ENCODE peak calls at places on chromosome 18, in six cellular contexts. C, G, D, E, X and W are unnamed samples.

GRCh38 chr18:54647176-54647575 is 56.1 kb downstream of the DYNAP start:
- DNase-seq in C (no peak), G (peak; percentile 7), D (peak; percentile 61), E (no peak), X (peak; percentile 72), W (peak; percentile 4)

GRCh38 chr18:7945882-7946281 is 378.8 kb downstream of the PTPRM start:
- DNase-seq in C (no peak), G (peak; percentile 96), D (peak; percentile 78), E (no peak), X (no peak), W (peak; percentile 97)

GRCh38 chr18:378039-378438 is 110.2 kb upstream of the THOC1 start:
- DNase-seq in C (no peak), G (no peak), D (no peak), E (peak; percentile 51), X (no peak), W (no peak)

GRCh38 chr18:8998481-8999217 is 103.8 kb upstream of the NDUFV2 start:
- DNase-seq in C (no peak), G (peak; percentile 54), D (no peak), E (no peak), X (no peak), W (peak; percentile 55)

GRCh38 chr18:63140997-63141776 is 178.4 kb downstream of the BCL2 start:
- DNase-seq in C (no peak), G (no peak), D (no peak), E (no peak), X (no peak), W (no peak)

GRCh38 chr18:46174317-46175039 is 70.3 kb downstream of the HAUS1 start:
- DNase-seq in C (peak; percentile 64), G (peak; percentile 78), D (peak; percentile 75), E (peak; percentile 38), X (peak; percentile 65), W (peak; percentile 30)

GRCh38 chr18:24491882-24492281 is 31.4 kb downstream of the HRH4 start:
- DNase-seq in C (no peak), G (no peak), D (no peak), E (no peak), X (no peak), W (no peak)

GRCh38 chr18:7535436-7536190 is 31.5 kb upstream of the PTPRM start:
- DNase-seq in C (no peak), G (no peak), D (no peak), E (no peak), X (no peak), W (peak; percentile 1)

GRCh38 chr18:58392336-58393000 is 236.4 kb downstream of the ALPK2 start:
- DNase-seq in C (no peak), G (peak; percentile 71), D (peak; percentile 28), E (peak; percentile 47), X (peak; percentile 61), W (peak; percentile 49)

GRCh38 chr18:33960393-33960792 is 264.3 kb downstream of the NOL4 start:
- DNase-seq in C (no peak), G (no peak), D (peak; percentile 4), E (no peak), X (no peak), W (no peak)

GRCh38 chr18:11137400-11137799 is 12.0 kb downstream of the PIEZO2 start:
- DNase-seq in C (no peak), G (no peak), D (no peak), E (no peak), X (no peak), W (no peak)

GRCh38 chr18:62715829-62716678 is 713 bp downstream of the PHLPP1 start:
- DNase-seq in C (peak; percentile 81), G (peak; percentile 85), D (peak; percentile 81), E (peak; percentile 44), X (peak; percentile 41), W (peak; percentile 59)

GRCh38 chr18:683531-683930 is 26.1 kb downstream of the TYMS start:
- DNase-seq in C (no peak), G (no peak), D (no peak), E (no peak), X (no peak), W (no peak)

GRCh38 chr18:33355756-33356155 is 84.8 kb downstream of the CCDC178 start:
- DNase-seq in C (no peak), G (no peak), D (no peak), E (no peak), X (no peak), W (no peak)

GRCh38 chr18:21912339-21913239 is 172.0 kb downstream of the MIB1 start:
- DNase-seq in C (no peak), G (no peak), D (no peak), E (no peak), X (peak; percentile 46), W (no peak)

GRCh38 chr18:25726278-25726677 is 364.1 kb downstream of the SS18 start:
- DNase-seq in C (no peak), G (peak; percentile 70), D (no peak), E (no peak), X (peak; percentile 44), W (peak; percentile 63)

GRCh38 chr18:63971320-63972071 is 1.6 kb downstream of the SERPINB8 start:
- DNase-seq in C (no peak), G (peak; percentile 17), D (no peak), E (no peak), X (peak; percentile 60), W (no peak)

GRCh38 chr18:57802166-57802868 is 798 bp downstream of the ATP8B1 start:
- DNase-seq in C (no peak), G (no peak), D (no peak), E (no peak), X (peak; percentile 54), W (no peak)

GRCh38 chr18:31101148-31102019 is 837 bp downstream of the DSC2 start:
- DNase-seq in C (peak; percentile 91), G (no peak), D (peak; percentile 82), E (peak; percentile 57), X (peak; percentile 82), W (no peak)

GRCh38 chr18:45324489-45325111 is 290.7 kb upstream of the SLC14A2 start:
- DNase-seq in C (no peak), G (peak; percentile 91), D (peak; percentile 46), E (no peak), X (peak; percentile 38), W (peak; percentile 8)

GRCh38 chr18:8609711-8610441 is 639 bp downstream of the RAB12 start:
- DNase-seq in C (peak; percentile 61), G (peak; percentile 63), D (peak; percentile 34), E (no peak), X (no peak), W (no peak)

GRCh38 chr18:31451625-31452024 is 4.1 kb downstream of the DSG3 start:
- DNase-seq in C (no peak), G (no peak), D (no peak), E (no peak), X (no peak), W (no peak)

GRCh38 chr18:34595673-34596072 is 114.4 kb upstream of the DTNA start:
- DNase-seq in C (no peak), G (peak; percentile 43), D (peak; percentile 38), E (no peak), X (peak; percentile 75), W (peak; percentile 41)

GRCh38 chr18:26875040-26875654 is 9.6 kb upstream of the AQP4 start:
- DNase-seq in C (no peak), G (no peak), D (peak; percentile 23), E (no peak), X (no peak), W (no peak)
- H3K4me3 ChIP-seq in C (no peak overlapping the region), G (no peak overlapping the region), D (no peak overlapping the region), E (no peak overlapping the region), X (no peak overlapping the region), W (no peak overlapping the region)

DNA sequence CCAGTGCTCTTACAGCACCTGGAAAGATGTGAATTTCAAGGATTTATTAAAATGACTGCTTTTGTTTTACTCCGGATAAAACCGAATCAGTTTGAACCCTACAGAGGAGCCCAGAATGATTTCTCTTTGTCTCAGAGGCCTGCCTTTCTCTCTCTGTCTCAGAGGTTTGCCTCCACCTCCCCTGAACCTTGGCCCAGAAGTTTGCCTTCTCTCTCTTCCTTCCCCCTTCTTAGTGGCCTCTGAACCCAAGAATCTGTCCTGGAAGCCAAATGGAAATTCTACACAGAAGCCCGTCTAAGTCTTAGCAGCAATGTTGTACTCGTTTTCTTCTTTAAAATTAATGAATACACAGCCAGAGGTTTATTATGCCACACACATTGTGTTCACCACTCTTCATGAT is 200.7 kb downstream of the SOCS6 start:
- DNase-seq in C (no peak), G (no peak), D (no peak), E (no peak), X (no peak), W (no peak)
- H3K27ac ChIP-seq in C (no peak overlapping the region), G (peak overlapping the region; percentile 71), D (no peak overlapping the region), E (no peak overlapping the region), X (no peak overlapping the region), W (no peak overlapping the region)

GRCh38 chr18:48942086-48942485 is 8.7 kb downstream of the SMAD7 start:
- DNase-seq in C (no peak), G (peak; percentile 38), D (no peak), E (no peak), X (no peak), W (no peak)

GRCh38 chr18:48943736-48944527 is 6.8 kb downstream of the SMAD7 start:
- DNase-seq in C (no peak), G (peak; percentile 7), D (no peak), E (no peak), X (no peak), W (no peak)

GRCh38 chr18:48942554-48943261 is 8.1 kb downstream of the SMAD7 start:
- DNase-seq in C (no peak), G (peak; percentile 97), D (peak; percentile 86), E (no peak), X (no peak), W (peak; percentile 92)

GRCh38 chr18:48944634-48945033 is 6.1 kb downstream of the SMAD7 start:
- DNase-seq in C (no peak), G (peak; percentile 61), D (peak; percentile 54), E (no peak), X (no peak), W (peak; percentile 57)

DNA sequence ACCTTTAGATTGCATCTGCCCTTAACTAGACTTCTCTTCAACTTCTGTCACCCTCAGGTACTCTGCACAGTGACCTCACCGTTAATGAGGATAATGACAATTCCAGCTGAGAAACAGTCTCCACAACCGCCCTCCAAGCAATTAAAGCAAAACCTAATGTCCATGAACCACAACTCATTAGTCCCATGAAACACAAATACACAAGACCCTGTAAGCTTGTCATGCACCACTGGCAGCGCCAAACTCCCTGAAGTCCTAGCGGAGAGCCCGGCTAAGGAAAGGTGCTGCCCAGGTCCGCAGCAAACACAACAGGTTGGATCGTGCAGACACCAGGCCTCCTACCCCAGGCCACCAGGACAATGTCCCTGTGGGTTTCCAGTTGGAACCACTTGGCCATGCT is 7.4 kb downstream of the SMAD7 start:
- DNase-seq in C (no peak), G (peak; percentile 15), D (no peak), E (no peak), X (no peak), W (no peak)
- H3K4me3 ChIP-seq in C (peak overlapping the region; percentile 91), G (peak overlapping the region; percentile 53), D (peak overlapping the region; percentile 5), E (peak overlapping the region; percentile 7), X (no peak overlapping the region), W (no peak overlapping the region)

GRCh38 chr18:77068890-77069312 is 63.7 kb downstream of the MBP start:
- DNase-seq in C (no peak), G (no peak), D (no peak), E (no peak), X (no peak), W (peak; percentile 28)

GRCh38 chr18:77067315-77068061 is 65.1 kb downstream of the MBP start:
- DNase-seq in C (peak; percentile 84), G (peak; percentile 97), D (peak; percentile 74), E (peak; percentile 72), X (no peak), W (peak; percentile 96)

GRCh38 chr18:77069931-77070330 is 62.7 kb downstream of the MBP start:
- DNase-seq in C (no peak), G (no peak), D (no peak), E (no peak), X (no peak), W (no peak)

GRCh38 chr18:77069482-77069881 is 63.1 kb downstream of the MBP start:
- DNase-seq in C (no peak), G (no peak), D (no peak), E (no peak), X (peak; percentile 41), W (no peak)

GRCh38 chr18:77068321-77068841 is 64.2 kb downstream of the MBP start:
- DNase-seq in C (no peak), G (peak; percentile 77), D (no peak), E (no peak), X (no peak), W (peak; percentile 75)
- H3K27ac ChIP-seq in C (peak overlapping the region; percentile 53), G (peak overlapping the region; percentile 88), D (peak overlapping the region; percentile 69), E (peak overlapping the region; percentile 67), X (no peak overlapping the region), W (peak overlapping the region; percentile 64)